ENCODE peak calls at places on chromosomes 16 and 17, in six cellular contexts. One of them, this sample, is unnamed.

GRCh38 chr17:74601944-74602572 is 10.0 kb upstream of the CD300LD start:
- DNase-seq in epithelial cell of esophagus: peak; percentile 9
- DNase-seq in posterior cingulate gyrus: no peak
- DNase-seq in activated naive CD4-positive, alpha-beta T cell treated with anti-CD3 and anti-CD28 coated beads for 36 hours: peak; percentile 74
- DNase-seq in GM03348: peak; percentile 54
- DNase-seq in activated CD8-positive, alpha-beta memory T cell treated with anti-CD3 and anti-CD28 coated beads, Interleukin-2, amount 50 U/mL, for 48 hours: no peak
- DNase-seq in this sample: peak; percentile 78

GRCh38 chr16:57308041-57308440 is 23.6 kb upstream of the PLLP start:
- DNase-seq in GM03348: no peak
- DNase-seq in activated naive CD4-positive, alpha-beta T cell treated with anti-CD3 and anti-CD28 coated beads for 36 hours: no peak
- DNase-seq in activated CD8-positive, alpha-beta memory T cell treated with anti-CD3 and anti-CD28 coated beads, Interleukin-2, amount 50 U/mL, for 48 hours: no peak
- DNase-seq in posterior cingulate gyrus: no peak
- DNase-seq in epithelial cell of esophagus: peak; percentile 43
- DNase-seq in this sample: no peak

GRCh38 chr17:17514361-17514992 is 18.3 kb upstream of the RASD1 start:
- DNase-seq in activated naive CD4-positive, alpha-beta T cell treated with anti-CD3 and anti-CD28 coated beads for 36 hours: no peak
- DNase-seq in posterior cingulate gyrus: no peak
- DNase-seq in activated CD8-positive, alpha-beta memory T cell treated with anti-CD3 and anti-CD28 coated beads, Interleukin-2, amount 50 U/mL, for 48 hours: no peak
- DNase-seq in GM03348: no peak
- DNase-seq in epithelial cell of esophagus: no peak
- DNase-seq in this sample: no peak

GRCh38 chr17:62880120-62880519 is 72.0 kb upstream of the MARCHF10 start:
- DNase-seq in posterior cingulate gyrus: no peak
- DNase-seq in activated naive CD4-positive, alpha-beta T cell treated with anti-CD3 and anti-CD28 coated beads for 36 hours: no peak
- DNase-seq in GM03348: no peak
- DNase-seq in epithelial cell of esophagus: no peak
- DNase-seq in activated CD8-positive, alpha-beta memory T cell treated with anti-CD3 and anti-CD28 coated beads, Interleukin-2, amount 50 U/mL, for 48 hours: no peak
- DNase-seq in this sample: no peak

GRCh38 chr17:60160829-60161501 is 11.2 kb downstream of the CA4 start:
- DNase-seq in activated naive CD4-positive, alpha-beta T cell treated with anti-CD3 and anti-CD28 coated beads for 36 hours: no peak
- DNase-seq in GM03348: no peak
- DNase-seq in epithelial cell of esophagus: no peak
- DNase-seq in activated CD8-positive, alpha-beta memory T cell treated with anti-CD3 and anti-CD28 coated beads, Interleukin-2, amount 50 U/mL, for 48 hours: no peak
- DNase-seq in posterior cingulate gyrus: no peak
- DNase-seq in this sample: no peak

GRCh38 chr16:88194397-88195020 is 188.2 kb upstream of the ZNF469 start:
- DNase-seq in epithelial cell of esophagus: no peak
- DNase-seq in activated CD8-positive, alpha-beta memory T cell treated with anti-CD3 and anti-CD28 coated beads, Interleukin-2, amount 50 U/mL, for 48 hours: no peak
- DNase-seq in activated naive CD4-positive, alpha-beta T cell treated with anti-CD3 and anti-CD28 coated beads for 36 hours: no peak
- DNase-seq in posterior cingulate gyrus: no peak
- DNase-seq in GM03348: peak; percentile 75
- DNase-seq in this sample: no peak

GRCh38 chr17:41486809-41487530 is 2.7 kb downstream of the KRT36 start:
- DNase-seq in epithelial cell of esophagus: no peak
- DNase-seq in activated naive CD4-positive, alpha-beta T cell treated with anti-CD3 and anti-CD28 coated beads for 36 hours: peak; percentile 53
- DNase-seq in posterior cingulate gyrus: no peak
- DNase-seq in activated CD8-positive, alpha-beta memory T cell treated with anti-CD3 and anti-CD28 coated beads, Interleukin-2, amount 50 U/mL, for 48 hours: peak; percentile 84
- DNase-seq in GM03348: no peak
- DNase-seq in this sample: peak; percentile 80

GRCh38 chr16:87926246-87927194 is 9.8 kb downstream of the CA5A start:
- DNase-seq in epithelial cell of esophagus: no peak
- DNase-seq in activated naive CD4-positive, alpha-beta T cell treated with anti-CD3 and anti-CD28 coated beads for 36 hours: peak; percentile 44
- DNase-seq in posterior cingulate gyrus: no peak
- DNase-seq in GM03348: no peak
- DNase-seq in activated CD8-positive, alpha-beta memory T cell treated with anti-CD3 and anti-CD28 coated beads, Interleukin-2, amount 50 U/mL, for 48 hours: no peak
- DNase-seq in this sample: peak; percentile 63

GRCh38 chr16:70804153-70804728 is 3.3 kb upstream of the VAC14 start:
- DNase-seq in epithelial cell of esophagus: peak; percentile 94
- DNase-seq in GM03348: peak; percentile 81
- DNase-seq in posterior cingulate gyrus: no peak
- DNase-seq in activated CD8-positive, alpha-beta memory T cell treated with anti-CD3 and anti-CD28 coated beads, Interleukin-2, amount 50 U/mL, for 48 hours: no peak
- DNase-seq in activated naive CD4-positive, alpha-beta T cell treated with anti-CD3 and anti-CD28 coated beads for 36 hours: no peak
- DNase-seq in this sample: peak; percentile 54

GRCh38 chr17:63358111-63358839 is 87.8 kb downstream of the CYB561 start:
- DNase-seq in activated CD8-positive, alpha-beta memory T cell treated with anti-CD3 and anti-CD28 coated beads, Interleukin-2, amount 50 U/mL, for 48 hours: no peak
- DNase-seq in epithelial cell of esophagus: peak; percentile 47
- DNase-seq in posterior cingulate gyrus: no peak
- DNase-seq in activated naive CD4-positive, alpha-beta T cell treated with anti-CD3 and anti-CD28 coated beads for 36 hours: no peak
- DNase-seq in GM03348: peak; percentile 66
- DNase-seq in this sample: no peak

GRCh38 chr17:75843577-75844529 is at the start of gene UNC13D:
- DNase-seq in activated CD8-positive, alpha-beta memory T cell treated with anti-CD3 and anti-CD28 coated beads, Interleukin-2, amount 50 U/mL, for 48 hours: peak; percentile 84
- DNase-seq in epithelial cell of esophagus: peak; percentile 43
- DNase-seq in activated naive CD4-positive, alpha-beta T cell treated with anti-CD3 and anti-CD28 coated beads for 36 hours: peak; percentile 75
- DNase-seq in posterior cingulate gyrus: no peak
- DNase-seq in GM03348: no peak
- DNase-seq in this sample: peak; percentile 89

GRCh38 chr16:64437706-64438329 is 684.0 kb downstream of the CDH11 start:
- DNase-seq in posterior cingulate gyrus: no peak
- DNase-seq in activated CD8-positive, alpha-beta memory T cell treated with anti-CD3 and anti-CD28 coated beads, Interleukin-2, amount 50 U/mL, for 48 hours: no peak
- DNase-seq in GM03348: no peak
- DNase-seq in activated naive CD4-positive, alpha-beta T cell treated with anti-CD3 and anti-CD28 coated beads for 36 hours: no peak
- DNase-seq in epithelial cell of esophagus: peak; percentile 57
- DNase-seq in this sample: no peak

GRCh38 chr16:20720251-20720650 is 21.4 kb downstream of the THUMPD1 start:
- DNase-seq in activated naive CD4-positive, alpha-beta T cell treated with anti-CD3 and anti-CD28 coated beads for 36 hours: no peak
- DNase-seq in GM03348: no peak
- DNase-seq in posterior cingulate gyrus: no peak
- DNase-seq in epithelial cell of esophagus: no peak
- DNase-seq in activated CD8-positive, alpha-beta memory T cell treated with anti-CD3 and anti-CD28 coated beads, Interleukin-2, amount 50 U/mL, for 48 hours: no peak
- DNase-seq in this sample: no peak

GRCh38 chr16:12639044-12639443 is 164.6 kb downstream of the CPPED1 start:
- DNase-seq in activated CD8-positive, alpha-beta memory T cell treated with anti-CD3 and anti-CD28 coated beads, Interleukin-2, amount 50 U/mL, for 48 hours: peak; percentile 30
- DNase-seq in epithelial cell of esophagus: peak; percentile 13
- DNase-seq in posterior cingulate gyrus: no peak
- DNase-seq in GM03348: peak; percentile 74
- DNase-seq in activated naive CD4-positive, alpha-beta T cell treated with anti-CD3 and anti-CD28 coated beads for 36 hours: no peak
- DNase-seq in this sample: no peak

GRCh38 chr17:2921443-2921842 is 125.2 kb downstream of the RAP1GAP2 start:
- DNase-seq in posterior cingulate gyrus: no peak
- DNase-seq in epithelial cell of esophagus: no peak
- DNase-seq in activated CD8-positive, alpha-beta memory T cell treated with anti-CD3 and anti-CD28 coated beads, Interleukin-2, amount 50 U/mL, for 48 hours: no peak
- DNase-seq in activated naive CD4-positive, alpha-beta T cell treated with anti-CD3 and anti-CD28 coated beads for 36 hours: no peak
- DNase-seq in GM03348: no peak
- DNase-seq in this sample: no peak

GRCh38 chr17:58273453-58274104 is 7.2 kb downstream of the MPO start:
- DNase-seq in activated CD8-positive, alpha-beta memory T cell treated with anti-CD3 and anti-CD28 coated beads, Interleukin-2, amount 50 U/mL, for 48 hours: no peak
- DNase-seq in GM03348: no peak
- DNase-seq in epithelial cell of esophagus: no peak
- DNase-seq in activated naive CD4-positive, alpha-beta T cell treated with anti-CD3 and anti-CD28 coated beads for 36 hours: no peak
- DNase-seq in posterior cingulate gyrus: no peak
- DNase-seq in this sample: peak; percentile 49

GRCh38 chr16:57039148-57039812 is 49.9 kb downstream of the NLRC5 start:
- DNase-seq in GM03348: peak; percentile 80
- DNase-seq in activated naive CD4-positive, alpha-beta T cell treated with anti-CD3 and anti-CD28 coated beads for 36 hours: peak; percentile 62
- DNase-seq in activated CD8-positive, alpha-beta memory T cell treated with anti-CD3 and anti-CD28 coated beads, Interleukin-2, amount 50 U/mL, for 48 hours: no peak
- DNase-seq in epithelial cell of esophagus: no peak
- DNase-seq in posterior cingulate gyrus: no peak
- DNase-seq in this sample: peak; percentile 80

GRCh38 chr17:73697872-73698271 is 53.6 kb upstream of the SDK2 start:
- DNase-seq in activated naive CD4-positive, alpha-beta T cell treated with anti-CD3 and anti-CD28 coated beads for 36 hours: no peak
- DNase-seq in epithelial cell of esophagus: no peak
- DNase-seq in posterior cingulate gyrus: no peak
- DNase-seq in GM03348: no peak
- DNase-seq in activated CD8-positive, alpha-beta memory T cell treated with anti-CD3 and anti-CD28 coated beads, Interleukin-2, amount 50 U/mL, for 48 hours: peak; percentile 20
- DNase-seq in this sample: no peak

GRCh38 chr17:10843806-10844205 is 5.9 kb upstream of the PIRT start:
- DNase-seq in epithelial cell of esophagus: peak; percentile 10
- DNase-seq in posterior cingulate gyrus: no peak
- DNase-seq in activated naive CD4-positive, alpha-beta T cell treated with anti-CD3 and anti-CD28 coated beads for 36 hours: no peak
- DNase-seq in activated CD8-positive, alpha-beta memory T cell treated with anti-CD3 and anti-CD28 coated beads, Interleukin-2, amount 50 U/mL, for 48 hours: no peak
- DNase-seq in GM03348: no peak
- DNase-seq in this sample: no peak

GRCh38 chr16:3481696-3482658 is 13.3 kb downstream of the C16orf90 start:
- DNase-seq in GM03348: no peak
- DNase-seq in posterior cingulate gyrus: no peak
- DNase-seq in activated CD8-positive, alpha-beta memory T cell treated with anti-CD3 and anti-CD28 coated beads, Interleukin-2, amount 50 U/mL, for 48 hours: no peak
- DNase-seq in activated naive CD4-positive, alpha-beta T cell treated with anti-CD3 and anti-CD28 coated beads for 36 hours: no peak
- DNase-seq in epithelial cell of esophagus: no peak
- DNase-seq in this sample: no peak

GRCh38 chr17:49585422-49586027 is 9.9 kb downstream of the NXPH3 start:
- DNase-seq in activated naive CD4-positive, alpha-beta T cell treated with anti-CD3 and anti-CD28 coated beads for 36 hours: no peak
- DNase-seq in epithelial cell of esophagus: no peak
- DNase-seq in posterior cingulate gyrus: no peak
- DNase-seq in activated CD8-positive, alpha-beta memory T cell treated with anti-CD3 and anti-CD28 coated beads, Interleukin-2, amount 50 U/mL, for 48 hours: no peak
- DNase-seq in GM03348: no peak
- DNase-seq in this sample: no peak

GRCh38 chr16:66359012-66359411 is 7.5 kb upstream of the CDH5 start:
- DNase-seq in activated CD8-positive, alpha-beta memory T cell treated with anti-CD3 and anti-CD28 coated beads, Interleukin-2, amount 50 U/mL, for 48 hours: no peak
- DNase-seq in activated naive CD4-positive, alpha-beta T cell treated with anti-CD3 and anti-CD28 coated beads for 36 hours: no peak
- DNase-seq in GM03348: no peak
- DNase-seq in epithelial cell of esophagus: peak; percentile 84
- DNase-seq in posterior cingulate gyrus: no peak
- DNase-seq in this sample: no peak

GRCh38 chr17:17696871-17697633 is 15.8 kb downstream of the RAI1 start:
- DNase-seq in GM03348: no peak
- DNase-seq in epithelial cell of esophagus: no peak
- DNase-seq in activated CD8-positive, alpha-beta memory T cell treated with anti-CD3 and anti-CD28 coated beads, Interleukin-2, amount 50 U/mL, for 48 hours: no peak
- DNase-seq in activated naive CD4-positive, alpha-beta T cell treated with anti-CD3 and anti-CD28 coated beads for 36 hours: no peak
- DNase-seq in posterior cingulate gyrus: no peak
- DNase-seq in this sample: no peak

GRCh38 chr17:77375917-77376651 is 235.3 kb downstream of the SEC14L1 start:
- DNase-seq in epithelial cell of esophagus: no peak
- DNase-seq in activated naive CD4-positive, alpha-beta T cell treated with anti-CD3 and anti-CD28 coated beads for 36 hours: peak; percentile 91
- DNase-seq in posterior cingulate gyrus: no peak
- DNase-seq in activated CD8-positive, alpha-beta memory T cell treated with anti-CD3 and anti-CD28 coated beads, Interleukin-2, amount 50 U/mL, for 48 hours: peak; percentile 86
- DNase-seq in GM03348: peak; percentile 77
- DNase-seq in this sample: peak; percentile 93

GRCh38 chr17:79988163-79988971 is 47.3 kb downstream of the TBC1D16 start:
- DNase-seq in epithelial cell of esophagus: peak; percentile 45
- DNase-seq in activated CD8-positive, alpha-beta memory T cell treated with anti-CD3 and anti-CD28 coated beads, Interleukin-2, amount 50 U/mL, for 48 hours: no peak
- DNase-seq in activated naive CD4-positive, alpha-beta T cell treated with anti-CD3 and anti-CD28 coated beads for 36 hours: no peak
- DNase-seq in posterior cingulate gyrus: no peak
- DNase-seq in GM03348: peak; percentile 88
- DNase-seq in this sample: no peak

GRCh38 chr17:73286863-73287296 is 24.9 kb downstream of the CDC42EP4 start:
- DNase-seq in posterior cingulate gyrus: no peak
- DNase-seq in activated CD8-positive, alpha-beta memory T cell treated with anti-CD3 and anti-CD28 coated beads, Interleukin-2, amount 50 U/mL, for 48 hours: no peak
- DNase-seq in epithelial cell of esophagus: peak; percentile 86
- DNase-seq in activated naive CD4-positive, alpha-beta T cell treated with anti-CD3 and anti-CD28 coated beads for 36 hours: no peak
- DNase-seq in GM03348: peak; percentile 40
- DNase-seq in this sample: no peak

GRCh38 chr16:86710602-86710950 is 132.2 kb downstream of the FOXL1 start:
- DNase-seq in activated CD8-positive, alpha-beta memory T cell treated with anti-CD3 and anti-CD28 coated beads, Interleukin-2, amount 50 U/mL, for 48 hours: no peak
- DNase-seq in posterior cingulate gyrus: no peak
- DNase-seq in activated naive CD4-positive, alpha-beta T cell treated with anti-CD3 and anti-CD28 coated beads for 36 hours: no peak
- DNase-seq in GM03348: no peak
- DNase-seq in epithelial cell of esophagus: no peak
- DNase-seq in this sample: no peak

GRCh38 chr17:63191610-63192009 is 225.6 kb downstream of the TANC2 start:
- DNase-seq in epithelial cell of esophagus: no peak
- DNase-seq in posterior cingulate gyrus: no peak
- DNase-seq in activated naive CD4-positive, alpha-beta T cell treated with anti-CD3 and anti-CD28 coated beads for 36 hours: no peak
- DNase-seq in activated CD8-positive, alpha-beta memory T cell treated with anti-CD3 and anti-CD28 coated beads, Interleukin-2, amount 50 U/mL, for 48 hours: no peak
- DNase-seq in GM03348: no peak
- DNase-seq in this sample: no peak

GRCh38 chr17:3688852-3689261 is 7.1 kb downstream of the P2RX5 start:
- DNase-seq in posterior cingulate gyrus: no peak
- DNase-seq in activated naive CD4-positive, alpha-beta T cell treated with anti-CD3 and anti-CD28 coated beads for 36 hours: no peak
- DNase-seq in GM03348: no peak
- DNase-seq in epithelial cell of esophagus: no peak
- DNase-seq in activated CD8-positive, alpha-beta memory T cell treated with anti-CD3 and anti-CD28 coated beads, Interleukin-2, amount 50 U/mL, for 48 hours: no peak
- DNase-seq in this sample: no peak

GRCh38 chr17:75778861-75779249 is 5.8 kb upstream of the UNK start:
- DNase-seq in activated naive CD4-positive, alpha-beta T cell treated with anti-CD3 and anti-CD28 coated beads for 36 hours: no peak
- DNase-seq in epithelial cell of esophagus: peak; percentile 54
- DNase-seq in posterior cingulate gyrus: no peak
- DNase-seq in activated CD8-positive, alpha-beta memory T cell treated with anti-CD3 and anti-CD28 coated beads, Interleukin-2, amount 50 U/mL, for 48 hours: no peak
- DNase-seq in GM03348: no peak
- DNase-seq in this sample: peak; percentile 92

GRCh38 chr16:20001856-20002707 is 71.6 kb downstream of the GPR139 start:
- DNase-seq in activated CD8-positive, alpha-beta memory T cell treated with anti-CD3 and anti-CD28 coated beads, Interleukin-2, amount 50 U/mL, for 48 hours: no peak
- DNase-seq in activated naive CD4-positive, alpha-beta T cell treated with anti-CD3 and anti-CD28 coated beads for 36 hours: no peak
- DNase-seq in GM03348: no peak
- DNase-seq in posterior cingulate gyrus: no peak
- DNase-seq in epithelial cell of esophagus: no peak
- DNase-seq in this sample: no peak

GRCh38 chr16:31331141-31331764 is 23.7 kb upstream of the ITGAX start:
- DNase-seq in activated CD8-positive, alpha-beta memory T cell treated with anti-CD3 and anti-CD28 coated beads, Interleukin-2, amount 50 U/mL, for 48 hours: no peak
- DNase-seq in epithelial cell of esophagus: no peak
- DNase-seq in GM03348: peak; percentile 4
- DNase-seq in activated naive CD4-positive, alpha-beta T cell treated with anti-CD3 and anti-CD28 coated beads for 36 hours: peak; percentile 55
- DNase-seq in posterior cingulate gyrus: no peak
- DNase-seq in this sample: peak; percentile 82

GRCh38 chr17:13575466-13575865 is 26.3 kb downstream of the HS3ST3A1 start:
- DNase-seq in activated CD8-positive, alpha-beta memory T cell treated with anti-CD3 and anti-CD28 coated beads, Interleukin-2, amount 50 U/mL, for 48 hours: no peak
- DNase-seq in epithelial cell of esophagus: no peak
- DNase-seq in GM03348: no peak
- DNase-seq in activated naive CD4-positive, alpha-beta T cell treated with anti-CD3 and anti-CD28 coated beads for 36 hours: no peak
- DNase-seq in posterior cingulate gyrus: no peak
- DNase-seq in this sample: no peak

GRCh38 chr17:50181601-50182345 is 16.0 kb downstream of the SGCA start:
- DNase-seq in posterior cingulate gyrus: no peak
- DNase-seq in GM03348: no peak
- DNase-seq in activated CD8-positive, alpha-beta memory T cell treated with anti-CD3 and anti-CD28 coated beads, Interleukin-2, amount 50 U/mL, for 48 hours: no peak
- DNase-seq in epithelial cell of esophagus: peak; percentile 52
- DNase-seq in activated naive CD4-positive, alpha-beta T cell treated with anti-CD3 and anti-CD28 coated beads for 36 hours: no peak
- DNase-seq in this sample: no peak

GRCh38 chr16:30721606-30722005 is 22.6 kb downstream of the SRCAP start:
- DNase-seq in epithelial cell of esophagus: peak; percentile 35
- DNase-seq in posterior cingulate gyrus: no peak
- DNase-seq in GM03348: no peak
- DNase-seq in activated CD8-positive, alpha-beta memory T cell treated with anti-CD3 and anti-CD28 coated beads, Interleukin-2, amount 50 U/mL, for 48 hours: no peak
- DNase-seq in activated naive CD4-positive, alpha-beta T cell treated with anti-CD3 and anti-CD28 coated beads for 36 hours: no peak
- DNase-seq in this sample: no peak

GRCh38 chr17:71522383-71522782 is 598.4 kb upstream of the SOX9 start:
- DNase-seq in epithelial cell of esophagus: no peak
- DNase-seq in posterior cingulate gyrus: no peak
- DNase-seq in activated CD8-positive, alpha-beta memory T cell treated with anti-CD3 and anti-CD28 coated beads, Interleukin-2, amount 50 U/mL, for 48 hours: no peak
- DNase-seq in GM03348: no peak
- DNase-seq in activated naive CD4-positive, alpha-beta T cell treated with anti-CD3 and anti-CD28 coated beads for 36 hours: no peak
- DNase-seq in this sample: no peak

GRCh38 chr17:28385037-28385797 is 13.7 kb downstream of the SARM1 start:
- DNase-seq in epithelial cell of esophagus: no peak
- DNase-seq in GM03348: no peak
- DNase-seq in posterior cingulate gyrus: no peak
- DNase-seq in activated naive CD4-positive, alpha-beta T cell treated with anti-CD3 and anti-CD28 coated beads for 36 hours: peak; percentile 30
- DNase-seq in activated CD8-positive, alpha-beta memory T cell treated with anti-CD3 and anti-CD28 coated beads, Interleukin-2, amount 50 U/mL, for 48 hours: no peak
- DNase-seq in this sample: peak; percentile 71

GRCh38 chr16:54921229-54921824 is 9.3 kb upstream of the IRX5 start:
- DNase-seq in posterior cingulate gyrus: no peak
- DNase-seq in activated CD8-positive, alpha-beta memory T cell treated with anti-CD3 and anti-CD28 coated beads, Interleukin-2, amount 50 U/mL, for 48 hours: no peak
- DNase-seq in GM03348: peak; percentile 46
- DNase-seq in activated naive CD4-positive, alpha-beta T cell treated with anti-CD3 and anti-CD28 coated beads for 36 hours: no peak
- DNase-seq in epithelial cell of esophagus: peak; percentile 57
- DNase-seq in this sample: no peak

This sample was measured in activated CD4-positive, alpha-beta T cell treated with anti-CD3 and anti-CD28 coated beads, Interleukin-2, amount 10 ng/mL, durations not matched to agents 24 days and 14 days.